ENCODE peak calls at places on chromosomes 2 and 18, in eight cellular contexts. N is mucosa of descending colon, F is psoas muscle, S is body of pancreas, D is cardiac muscle cell, U is GM20000, X is coronary artery, J is astrocyte of the cerebellum. B is an unnamed sample.

GRCh38 chr2:216991563-216991962 is 131.7 kb upstream of the TNP1 start:
- DNase-seq in N (peak; percentile 25), F (peak; percentile 47), S (no peak), D (peak; percentile 51), U (no peak), X (no peak), J (no peak), B (no peak)

GRCh38 chr2:39632871-39633270 is 32.8 kb upstream of the TMEM178A start:
- DNase-seq in N (no peak), F (no peak), S (no peak), D (peak; percentile 92), U (no peak), X (no peak), J (peak; percentile 95), B (no peak)

GRCh38 chr2:40287815-40288214 is 164.1 kb downstream of the SLC8A1 start:
- DNase-seq in N (no peak), F (no peak), S (no peak), D (no peak), U (no peak), X (no peak), J (no peak), B (no peak)

GRCh38 chr2:231613655-231614558 is 21.2 kb downstream of the TEX44 start:
- DNase-seq in N (peak; percentile 88), F (peak; percentile 90), S (peak; percentile 70), D (peak; percentile 86), U (peak; percentile 95), X (peak; percentile 96), J (no peak), B (no peak)

GRCh38 chr18:56322403-56322802 is 316.0 kb downstream of the TXNL1 start:
- DNase-seq in N (no peak), F (no peak), S (no peak), D (no peak), U (no peak), X (no peak), J (no peak), B (no peak)

GRCh38 chr18:46155652-46156051 is 51.5 kb downstream of the HAUS1 start:
- DNase-seq in N (no peak), F (no peak), S (no peak), D (peak; percentile 81), U (no peak), X (no peak), J (peak; percentile 50), B (peak; percentile 43)

GRCh38 chr2:97950329-97951154 is 45.2 kb downstream of the TMEM131 start:
- DNase-seq in N (no peak), F (no peak), S (no peak), D (peak; percentile 85), U (no peak), X (no peak), J (peak; percentile 68), B (peak; percentile 39)

GRCh38 chr2:161237397-161238263 is 70.6 kb upstream of the PSMD14 start:
- DNase-seq in N (peak; percentile 55), F (peak; percentile 71), S (peak; percentile 31), D (peak; percentile 58), U (peak; percentile 52), X (peak; percentile 74), J (no peak), B (peak; percentile 24)

GRCh38 chr2:217076651-217077232 is 216.9 kb upstream of the TNP1 start:
- DNase-seq in N (no peak), F (no peak), S (no peak), D (no peak), U (no peak), X (no peak), J (no peak), B (no peak)

GRCh38 chr2:65495250-65495649 is 62.9 kb upstream of the SPRED2 start:
- DNase-seq in N (no peak), F (no peak), S (no peak), D (no peak), U (no peak), X (no peak), J (no peak), B (no peak)

GRCh38 chr2:241539616-241540374 is 18.8 kb upstream of the BOK start:
- DNase-seq in N (no peak), F (no peak), S (no peak), D (no peak), U (no peak), X (no peak), J (no peak), B (no peak)

GRCh38 chr2:234133004-234133403 is 82.5 kb downstream of the SPP2 start:
- DNase-seq in N (no peak), F (no peak), S (no peak), D (no peak), U (no peak), X (no peak), J (no peak), B (no peak)

GRCh38 chr2:164335947-164336346 is 285.3 kb downstream of the GRB14 start:
- DNase-seq in N (no peak), F (no peak), S (no peak), D (no peak), U (no peak), X (no peak), J (no peak), B (no peak)

GRCh38 chr2:122734756-122735155 is 979.3 kb downstream of the TSN start:
- DNase-seq in N (no peak), F (no peak), S (no peak), D (peak; percentile 74), U (no peak), X (no peak), J (peak; percentile 18), B (no peak)

GRCh38 chr2:101330253-101330921 is 21.9 kb upstream of the RNF149 start:
- DNase-seq in N (peak; percentile 68), F (peak; percentile 32), S (peak; percentile 26), D (peak; percentile 49), U (no peak), X (no peak), J (no peak), B (no peak)

DNA sequence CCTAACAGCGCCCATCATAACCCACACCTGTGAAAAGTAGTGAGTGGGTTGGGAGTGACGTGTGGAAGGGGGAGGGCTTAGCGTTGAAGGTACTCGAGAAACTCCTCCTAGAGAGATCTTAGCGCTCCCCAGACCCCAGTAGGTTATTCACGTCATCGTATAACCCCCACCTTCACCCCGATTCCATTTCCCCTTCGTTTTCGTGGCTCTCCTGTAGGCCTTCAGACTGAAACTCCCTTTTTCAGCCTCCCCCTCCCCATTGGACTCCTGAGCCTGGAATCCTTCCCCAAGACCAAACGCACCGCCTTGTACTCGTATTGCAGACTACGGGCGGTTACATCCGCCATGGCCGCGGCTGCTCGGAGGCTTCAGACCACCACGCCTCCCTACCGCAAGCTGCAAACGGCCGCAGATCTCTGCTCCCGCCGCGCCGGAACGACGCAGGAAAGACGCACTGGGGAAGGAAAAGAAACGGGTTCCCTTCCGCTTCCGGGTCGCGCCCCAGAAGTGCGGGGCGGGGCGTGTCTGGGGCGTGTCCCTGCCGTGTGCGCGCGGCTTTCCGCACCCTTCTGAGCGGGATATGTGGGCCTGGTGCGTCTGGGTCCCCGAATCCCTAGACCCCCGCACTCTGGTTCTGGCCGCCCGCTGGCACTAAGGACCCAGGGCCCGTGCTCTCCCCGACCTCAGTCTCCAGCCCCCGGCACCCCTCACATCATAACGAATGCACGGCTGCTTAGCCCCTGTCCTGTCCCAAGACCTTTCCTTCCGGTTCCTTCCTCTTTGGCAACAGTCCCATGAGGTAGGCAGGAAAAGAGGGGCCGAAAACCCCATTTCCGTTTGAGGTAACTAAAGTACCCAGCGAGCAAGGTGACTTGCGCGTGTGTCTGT is at the start of gene SNRNP200:
- DNase-seq in N (peak; percentile 94), F (peak; percentile 89), S (peak; percentile 86), D (peak; percentile 86), U (peak; percentile 86), X (peak; percentile 89), J (peak; percentile 27), B (peak; percentile 29)
- TF ChIP-seq CTCF in N (no peak), F (no peak), S (no peak), D (no peak), U (no peak), X (no peak), J (no peak), B (no peak)

GRCh38 chr2:105917688-105918087 is 173.0 kb downstream of the NCK2 start:
- DNase-seq in N (no peak), F (no peak), S (no peak), D (no peak), U (no peak), X (peak; percentile 38), J (no peak), B (no peak)
- TF ChIP-seq CTCF in N (no peak), F (no peak), S (no peak), D (no peak), U (no peak), X (no peak), J (no peak), B (no peak)

GRCh38 chr2:42030829-42031228 is 17.0 kb upstream of the PKDCC start:
- DNase-seq in N (no peak), F (no peak), S (no peak), D (no peak), U (no peak), X (peak; percentile 36), J (no peak), B (no peak)
- TF ChIP-seq CTCF in N (no peak), F (no peak), S (no peak), D (no peak), U (no peak), X (no peak), J (no peak), B (no peak)

DNA sequence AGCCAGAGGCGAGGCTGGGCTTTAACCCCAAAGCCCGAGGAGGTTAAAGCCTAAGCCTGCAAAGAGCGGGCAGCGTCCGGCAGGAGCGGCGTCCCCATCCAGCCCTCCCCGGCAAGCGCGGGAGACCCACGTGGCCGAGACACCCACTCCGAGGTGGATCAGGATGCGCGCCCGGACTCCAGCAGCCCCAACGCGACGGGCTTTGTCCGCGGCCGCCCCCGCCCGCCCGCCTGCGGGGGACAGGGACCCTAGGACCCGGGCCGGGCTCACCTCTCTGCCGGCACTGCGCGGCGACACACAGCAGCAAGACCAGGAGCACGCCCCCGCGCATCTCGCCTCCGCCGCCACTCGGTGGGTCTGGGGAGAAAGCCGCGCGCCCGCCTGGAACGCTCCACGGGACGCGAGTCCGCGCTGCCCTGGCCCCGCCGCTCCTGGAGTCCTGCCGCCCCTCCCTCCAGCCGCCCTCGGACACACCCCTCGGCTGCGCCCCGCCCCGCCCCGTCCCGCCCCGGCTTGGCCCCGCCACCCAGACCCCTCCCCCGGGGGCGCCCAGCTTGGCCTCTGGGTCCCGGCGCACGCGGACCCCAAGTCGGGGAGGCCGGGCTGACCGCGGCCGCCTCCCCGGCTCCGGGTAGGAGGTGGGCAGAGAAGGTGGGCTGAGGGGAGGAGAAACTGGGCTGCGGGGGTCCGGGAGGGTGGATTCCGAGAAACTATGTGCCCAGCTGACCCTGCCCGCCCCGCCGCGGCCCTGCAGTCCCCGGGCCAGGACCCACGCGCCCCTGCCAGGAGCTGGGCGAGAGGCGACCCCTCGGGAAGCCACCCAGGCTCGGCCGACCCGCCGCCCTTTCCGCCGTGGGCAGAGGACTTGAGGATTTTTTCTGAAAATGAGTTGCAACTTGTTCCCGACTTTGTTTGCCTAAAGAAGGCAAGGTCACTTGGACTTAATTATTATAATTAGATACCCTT is at the start of gene LAMA1:
- DNase-seq in N (no peak), F (peak; percentile 29), S (peak; percentile 14), D (peak; percentile 74), U (no peak), X (no peak), J (no peak), B (no peak)
- TF ChIP-seq CTCF in N (no peak), F (no peak), S (no peak), D (no peak), U (no peak), X (no peak), J (no peak), B (no peak)

GRCh38 chr2:30883184-30883583 is 75.9 kb upstream of the CAPN13 start:
- DNase-seq in N (no peak), F (no peak), S (no peak), D (no peak), U (no peak), X (no peak), J (no peak), B (no peak)
- TF ChIP-seq CTCF in N (no peak), F (no peak), S (no peak), D (no peak), U (no peak), X (no peak), J (no peak), B (no peak)

B was measured in AG09319.